ENCODE peak calls at places on chromosomes 4 and X, in nine cellular contexts. C, H, N, K, B, U, Z, J and A are unnamed samples.

GRCh38 chrX:150547511-150548115 is 20.8 kb upstream of the MTM1 start:
- DNase-seq in C (peak; percentile 86), H (peak; percentile 93), N (peak; percentile 69), K (peak; percentile 65), B (peak; percentile 84), U (no peak), Z (no peak), J (peak; percentile 45), A (no peak)

GRCh38 chrX:119208401-119209057 is 27.6 kb upstream of the PGRMC1 start:
- DNase-seq in C (no peak), H (peak; percentile 51), N (no peak), K (no peak), B (no peak), U (no peak), Z (no peak), J (no peak), A (no peak)

GRCh38 chrX:147228153-147228552 is 413.6 kb upstream of the CXorf51A start:
- DNase-seq in C (no peak), H (no peak), N (no peak), K (no peak), B (no peak), U (no peak), Z (no peak), J (no peak), A (no peak)

GRCh38 chrX:37958493-37959211 is 47.7 kb upstream of the SYTL5 start:
- DNase-seq in C (no peak), H (no peak), N (no peak), K (peak; percentile 1), B (peak; percentile 0), U (no peak), Z (no peak), J (no peak), A (no peak)

GRCh38 chr4:82423245-82424054 is 6.8 kb downstream of the HNRNPDL start:
- DNase-seq in C (no peak), H (no peak), N (no peak), K (no peak), B (no peak), U (no peak), Z (no peak), J (no peak), A (peak; percentile 26)

GRCh38 chr4:79492148-79492547 is 84.1 kb upstream of the GK2 start:
- DNase-seq in C (peak; percentile 25), H (no peak), N (peak; percentile 24), K (no peak), B (no peak), U (no peak), Z (no peak), J (no peak), A (peak; percentile 32)

GRCh38 chr4:137124278-137124932 is 407.9 kb downstream of the PCDH18 start:
- DNase-seq in C (no peak), H (no peak), N (peak; percentile 16), K (peak; percentile 60), B (peak; percentile 7), U (no peak), Z (peak; percentile 31), J (peak; percentile 85), A (peak; percentile 8)

GRCh38 chrX:120406638-120407037 is 44.7 kb downstream of the ATP1B4 start:
- DNase-seq in C (no peak), H (no peak), N (no peak), K (no peak), B (no peak), U (no peak), Z (no peak), J (no peak), A (no peak)

GRCh38 chr4:13202731-13203519 is 281.2 kb downstream of the RAB28 start:
- DNase-seq in C (no peak), H (no peak), N (no peak), K (no peak), B (no peak), U (no peak), Z (no peak), J (peak; percentile 3), A (no peak)

GRCh38 chrX:134026732-134027311 is 41.4 kb upstream of the GPC3 start:
- DNase-seq in C (no peak), H (no peak), N (peak; percentile 53), K (peak; percentile 88), B (peak; percentile 32), U (peak; percentile 39), Z (peak; percentile 49), J (peak; percentile 53), A (peak; percentile 90)

GRCh38 chrX:104270916-104271512 is 16.3 kb upstream of the ESX1 start:
- DNase-seq in C (no peak), H (no peak), N (peak; percentile 29), K (peak; percentile 59), B (peak; percentile 57), U (peak; percentile 1), Z (peak; percentile 45), J (peak; percentile 41), A (peak; percentile 4)

GRCh38 chrX:9503261-9503660 is 38.4 kb downstream of the TBL1X start:
- DNase-seq in C (no peak), H (no peak), N (no peak), K (no peak), B (no peak), U (no peak), Z (no peak), J (no peak), A (no peak)

GRCh38 chrX:149476513-149476912 is 28.6 kb downstream of the IDS start:
- DNase-seq in C (no peak), H (no peak), N (no peak), K (no peak), B (no peak), U (no peak), Z (no peak), J (no peak), A (no peak)
- H3K4me3 ChIP-seq in C (no peak overlapping the region), H (no peak overlapping the region), N (no peak overlapping the region), K (no peak overlapping the region), B (no peak overlapping the region), U (no peak overlapping the region), Z (no peak overlapping the region), J (no peak overlapping the region), A (no peak overlapping the region)

DNA sequence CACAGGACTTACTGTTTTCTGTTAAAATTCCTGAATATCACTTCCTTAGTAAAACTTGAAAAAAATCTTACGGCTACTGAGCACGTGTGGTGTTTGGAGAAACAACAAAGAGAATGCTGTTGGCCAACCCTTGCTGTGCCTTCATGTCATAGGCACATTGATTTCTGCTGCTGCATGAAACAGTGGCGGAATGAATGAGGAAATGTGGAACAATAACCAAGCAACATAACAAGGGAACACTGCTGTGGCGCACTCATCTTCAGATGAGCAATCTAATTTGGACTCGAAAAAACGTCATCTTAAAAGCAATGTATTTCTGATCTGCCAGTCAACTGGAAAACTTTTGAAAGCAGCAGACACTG is 51.5 kb downstream of the PROM1 start:
- DNase-seq in C (no peak), H (no peak), N (no peak), K (no peak), B (no peak), U (no peak), Z (no peak), J (no peak), A (no peak)
- H3K4me1 ChIP-seq in C (peaks cover 26% of the 10 kb centered on the region), H (no peaks in the 10 kb centered on the region), N (no peaks in the 10 kb centered on the region), K (peaks cover 17% of the 10 kb centered on the region), B (no peaks in the 10 kb centered on the region), U (no peaks in the 10 kb centered on the region), Z (peaks cover 29% of the 10 kb centered on the region), J (no peaks in the 10 kb centered on the region), A (peaks cover 22% of the 10 kb centered on the region)

GRCh38 chr4:4490816-4491215 is 51.0 kb downstream of the STX18 start:
- DNase-seq in C (no peak), H (no peak), N (no peak), K (no peak), B (no peak), U (no peak), Z (no peak), J (no peak), A (no peak)
- H3K4me3 ChIP-seq in C (no peak overlapping the region), H (no peak overlapping the region), N (no peak overlapping the region), K (no peak overlapping the region), B (no peak overlapping the region), U (no peak overlapping the region), Z (no peak overlapping the region), J (no peak overlapping the region), A (no peak overlapping the region)

DNA sequence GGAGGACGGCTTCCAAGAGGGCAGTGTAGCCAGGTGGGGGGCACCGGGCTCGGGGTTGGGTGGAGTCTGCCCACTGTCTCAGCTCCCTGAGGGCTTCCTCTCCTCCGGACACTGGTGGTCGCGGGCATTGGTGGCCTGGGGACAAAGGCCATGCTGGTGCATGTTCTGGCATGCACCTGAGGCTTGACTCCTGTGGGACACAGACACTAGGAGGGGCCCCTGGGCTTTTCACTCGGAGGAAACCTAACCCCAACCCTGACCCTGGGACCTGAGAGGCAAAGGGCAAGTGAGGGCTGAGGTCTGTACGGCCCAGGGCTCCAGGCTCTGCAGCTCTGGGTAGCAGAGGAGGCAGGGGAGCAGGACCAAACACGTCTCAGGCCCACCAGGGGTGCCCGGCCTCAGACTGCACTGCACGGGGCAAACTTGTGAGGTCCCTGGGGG is 22.3 kb upstream of the FGFR3 start:
- DNase-seq in C (no peak), H (no peak), N (no peak), K (no peak), B (no peak), U (no peak), Z (no peak), J (no peak), A (no peak)
- H3K4me1 ChIP-seq in C (peaks cover 2% of the 10 kb centered on the region), H (peaks cover 50% of the 10 kb centered on the region), N (no peaks in the 10 kb centered on the region), K (peaks cover 24% of the 10 kb centered on the region), B (peaks cover 12% of the 10 kb centered on the region), U (no peaks in the 10 kb centered on the region), Z (peaks cover 71% of the 10 kb centered on the region), J (no peaks in the 10 kb centered on the region), A (peaks cover 53% of the 10 kb centered on the region)

GRCh38 chr4:185212566-185212965 is 3.2 kb downstream of the SNX25 start:
- DNase-seq in C (no peak), H (no peak), N (no peak), K (no peak), B (no peak), U (no peak), Z (no peak), J (peak; percentile 14), A (no peak)

GRCh38 chr4:185210102-185210981 is 944 bp downstream of the SNX25 start:
- DNase-seq in C (peak; percentile 82), H (peak; percentile 92), N (no peak), K (peak; percentile 59), B (peak; percentile 60), U (peak; percentile 47), Z (peak; percentile 41), J (peak; percentile 63), A (peak; percentile 54)

GRCh38 chr4:185213341-185213740 is 3.9 kb downstream of the SNX25 start:
- DNase-seq in C (no peak), H (no peak), N (no peak), K (no peak), B (no peak), U (no peak), Z (no peak), J (no peak), A (no peak)

GRCh38 chr4:185211035-185211434 is 1.6 kb downstream of the SNX25 start:
- DNase-seq in C (no peak), H (no peak), N (no peak), K (no peak), B (no peak), U (no peak), Z (no peak), J (peak; percentile 20), A (peak; percentile 3)

DNA sequence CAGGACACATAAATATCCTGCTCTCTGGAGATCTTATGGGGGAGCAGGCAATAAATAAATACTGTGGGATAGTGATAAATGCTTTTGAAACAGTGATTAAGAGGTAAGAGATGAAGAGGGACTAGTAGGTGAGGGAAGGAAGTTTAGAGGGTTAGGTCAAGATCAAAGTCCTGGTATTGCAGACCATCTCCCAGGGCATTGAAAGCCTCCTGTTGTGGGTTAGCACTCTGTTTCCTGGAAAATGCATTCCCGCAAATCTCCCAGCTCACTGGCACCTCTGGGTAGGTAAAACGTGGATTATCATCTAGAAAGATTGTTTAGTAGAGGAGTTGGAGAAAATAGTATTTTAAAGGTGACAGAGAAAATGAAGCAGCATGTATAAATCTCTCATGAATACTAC is 2.2 kb downstream of the SNX25 start:
- DNase-seq in C (no peak), H (no peak), N (no peak), K (no peak), B (no peak), U (no peak), Z (no peak), J (no peak), A (no peak)
- H3K4me3 ChIP-seq in C (no peak overlapping the region), H (peak overlapping the region; percentile 86), N (no peak overlapping the region), K (peak overlapping the region; percentile 90), B (no peak overlapping the region), U (no peak overlapping the region), Z (no peak overlapping the region), J (peak overlapping the region; percentile 87), A (peak overlapping the region; percentile 73)